ENCODE peak calls at places on chromosomes 16 and 17, in eight cellular contexts. Z, M, C, N, G, E, O and T are unnamed samples.

GRCh38 chr17:39231587-39232551 is 6.1 kb upstream of the STAC2 start:
- DNase-seq in Z (no peak), M (no peak), C (peak), N (peak), G (peak), E (no peak), O (peak), T (no peak)

GRCh38 chr16:4591191-4591590 is 23.5 kb downstream of the UBALD1 start:
- DNase-seq in Z (no peak), M (no peak), C (no peak), N (no peak), G (no peak), E (peak), O (no peak), T (no peak)

GRCh38 chr16:86285421-86285820 is 224.9 kb upstream of the FOXF1 start:
- DNase-seq in Z (no peak), M (no peak), C (no peak), N (no peak), G (no peak), E (no peak), O (no peak), T (no peak)

GRCh38 chr17:19296786-19297778 is 59.9 kb downstream of the EPN2 start:
- DNase-seq in Z (no peak), M (no peak), C (no peak), N (no peak), G (no peak), E (no peak), O (no peak), T (no peak)

GRCh38 chr17:647340-648197 is 67.1 kb downstream of the VPS53 start:
- DNase-seq in Z (no peak), M (no peak), C (no peak), N (no peak), G (no peak), E (no peak), O (no peak), T (no peak)

GRCh38 chr17:8674344-8675305 is 44.1 kb upstream of the MYH10 start:
- DNase-seq in Z (no peak), M (no peak), C (no peak), N (peak), G (peak), E (no peak), O (no peak), T (no peak)

GRCh38 chr17:42248351-42249179 is 27.6 kb downstream of the STAT5B start:
- DNase-seq in Z (peak), M (peak), C (peak), N (peak), G (no peak), E (peak), O (peak), T (no peak)

GRCh38 chr17:1861391-1862010 is 31.7 kb downstream of the RPA1 start:
- DNase-seq in Z (no peak), M (no peak), C (no peak), N (no peak), G (no peak), E (no peak), O (no peak), T (no peak)

GRCh38 chr17:47013341-47013740 is 34.3 kb upstream of the RPRML start:
- DNase-seq in Z (no peak), M (no peak), C (no peak), N (peak), G (no peak), E (no peak), O (no peak), T (no peak)

GRCh38 chr17:16888413-16889087 is 83.4 kb downstream of the TNFRSF13B start:
- DNase-seq in Z (no peak), M (no peak), C (no peak), N (peak), G (no peak), E (no peak), O (no peak), T (no peak)

GRCh38 chr17:78893684-78894083 is 9.3 kb downstream of the CEP295NL start:
- DNase-seq in Z (no peak), M (no peak), C (no peak), N (no peak), G (no peak), E (no peak), O (no peak), T (no peak)

GRCh38 chr16:68592466-68593337 is 52.4 kb upstream of the CDH3 start:
- DNase-seq in Z (no peak), M (no peak), C (no peak), N (no peak), G (no peak), E (no peak), O (no peak), T (no peak)

GRCh38 chr17:27504188-27504995 is 48.1 kb downstream of the KSR1 start:
- DNase-seq in Z (no peak), M (no peak), C (peak), N (no peak), G (no peak), E (peak), O (no peak), T (no peak)

GRCh38 chr17:81109957-81110356 is 55.4 kb upstream of the PVALEF start:
- DNase-seq in Z (no peak), M (peak), C (no peak), N (no peak), G (no peak), E (no peak), O (no peak), T (no peak)

GRCh38 chr16:66204761-66205160 is 161.7 kb upstream of the CDH5 start:
- DNase-seq in Z (no peak), M (no peak), C (no peak), N (peak), G (no peak), E (no peak), O (no peak), T (no peak)

GRCh38 chr17:3551189-3551588 is 6.4 kb downstream of the TRPV3 start:
- DNase-seq in Z (no peak), M (no peak), C (no peak), N (no peak), G (no peak), E (no peak), O (no peak), T (peak)

GRCh38 chr17:66540131-66540781 is 237.8 kb downstream of the PRKCA start:
- DNase-seq in Z (no peak), M (no peak), C (peak), N (peak), G (no peak), E (no peak), O (peak), T (no peak)